ENCODE peak calls at places on chromosomes 6 and 20, in four cellular contexts. K, D, E and Q are unnamed samples.

GRCh38 chr6:43475506-43475905 is 1.9 kb upstream of the TJAP1 start:
- DNase-seq in K (no peak), E (no peak), D (no peak), Q (no peak)

GRCh38 chr6:36128793-36129192 is 1.5 kb upstream of the MAPK13 start:
- DNase-seq in K (no peak), E (no peak), D (no peak), Q (no peak)

GRCh38 chr6:506508-506907 is 115.0 kb downstream of the IRF4 start:
- DNase-seq in K (no peak), D (no peak), E (no peak), Q (no peak)

GRCh38 chr6:52420668-52421358 is 671 bp downstream of the EFHC1 start:
- DNase-seq in E (peak), D (no peak), K (no peak), Q (no peak)

GRCh38 chr6:158322724-158323560 is 10.7 kb downstream of the TULP4 start:
- DNase-seq in D (no peak), E (peak), K (no peak), Q (no peak)

GRCh38 chr6:97437087-97437486 is 154.1 kb upstream of the MMS22L start:
- DNase-seq in K (no peak), D (no peak), E (peak), Q (no peak)

GRCh38 chr20:21096321-21097043 is 9.7 kb downstream of the LINC00237 start:
- DNase-seq in K (no peak), D (no peak), E (peak), Q (no peak)

GRCh38 chr20:36847009-36847709 is 28.8 kb upstream of the TLDC2 start:
- DNase-seq in K (no peak), E (peak), D (no peak), Q (no peak)

GRCh38 chr6:148166339-148166949 is 176.2 kb upstream of the SASH1 start:
- DNase-seq in E (peak), K (no peak), D (no peak), Q (no peak)

GRCh38 chr6:14365393-14365792 is 247.8 kb downstream of the CD83 start:
- DNase-seq in E (no peak), K (no peak), D (no peak), Q (no peak)

GRCh38 chr6:43838276-43839036 is 68.4 kb downstream of the VEGFA start:
- DNase-seq in K (no peak), E (peak), D (no peak), Q (no peak)

GRCh38 chr6:32439708-32440214 is at the start of gene HLA-DRA:
- DNase-seq in K (no peak), D (peak), E (peak), Q (peak)

GRCh38 chr6:13360671-13361540 is 32.6 kb upstream of the TBC1D7 start:
- DNase-seq in D (no peak), E (no peak), K (no peak), Q (no peak)

GRCh38 chr20:33757046-33757445 is 25.2 kb downstream of the ZNF341 start:
- DNase-seq in K (no peak), D (no peak), E (no peak), Q (no peak)